ENCODE peak calls at places on chromosome 22, in four cellular contexts. One of them, this sample, is unnamed.

GRCh38 chr22:39300198-39300830 is 19.1 kb downstream of the RPL3 start:
- DNase-seq in K562: no peak
- DNase-seq in HL-60: peak
- DNase-seq in GM12878: no peak
- DNase-seq in this sample: no peak

GRCh38 chr22:23401111-23401909 is 178.8 kb downstream of the IGLL1 start:
- DNase-seq in K562: peak
- DNase-seq in HL-60: no peak
- DNase-seq in GM12878: no peak
- DNase-seq in this sample: no peak

GRCh38 chr22:35739642-35740041 is 22.0 kb downstream of the APOL5 start:
- DNase-seq in K562: no peak
- DNase-seq in HL-60: no peak
- DNase-seq in GM12878: no peak
- DNase-seq in this sample: no peak

GRCh38 chr22:48897638-48897954 is 930.1 kb downstream of the BRD1 start:
- DNase-seq in K562: no peak
- DNase-seq in HL-60: no peak
- DNase-seq in GM12878: no peak
- DNase-seq in this sample: no peak

GRCh38 chr22:23522642-23523251 is 57.3 kb downstream of the IGLL1 start:
- DNase-seq in K562: peak
- DNase-seq in HL-60: no peak
- DNase-seq in GM12878: no peak
- DNase-seq in this sample: no peak

GRCh38 chr22:20727118-20728015 is 46.5 kb upstream of the SERPIND1 start:
- DNase-seq in K562: no peak
- DNase-seq in HL-60: no peak
- DNase-seq in GM12878: no peak
- DNase-seq in this sample: no peak

GRCh38 chr22:27215826-27216320 is 558.5 kb downstream of the MIAT start:
- DNase-seq in K562: no peak
- DNase-seq in HL-60: no peak
- DNase-seq in GM12878: no peak
- DNase-seq in this sample: no peak

GRCh38 chr22:50548046-50548912 is 2.6 kb downstream of the KLHDC7B start:
- DNase-seq in K562: no peak
- DNase-seq in HL-60: no peak
- DNase-seq in GM12878: no peak
- DNase-seq in this sample: peak

GRCh38 chr22:23580586-23581251 is 629 bp upstream of the IGLL1 start:
- DNase-seq in K562: peak
- DNase-seq in HL-60: peak
- DNase-seq in GM12878: no peak
- DNase-seq in this sample: no peak

GRCh38 chr22:36862251-36863242 is 1.7 kb downstream of the NCF4 start:
- DNase-seq in K562: no peak
- DNase-seq in HL-60: peak
- DNase-seq in GM12878: peak
- DNase-seq in this sample: peak

GRCh38 chr22:19559324-19559811 is 35.2 kb upstream of the CLDN5 start:
- DNase-seq in K562: peak
- DNase-seq in HL-60: no peak
- DNase-seq in GM12878: no peak
- DNase-seq in this sample: no peak

GRCh38 chr22:31747441-31747840 is 2.5 kb downstream of the PRR14L start:
- DNase-seq in K562: no peak
- DNase-seq in HL-60: no peak
- DNase-seq in GM12878: no peak
- DNase-seq in this sample: no peak

GRCh38 chr22:36386351-36386899 is 1.3 kb downstream of the MYH9 start:
- DNase-seq in K562: peak
- DNase-seq in HL-60: peak
- DNase-seq in GM12878: peak
- DNase-seq in this sample: no peak

GRCh38 chr22:23478175-23478574 is 101.9 kb downstream of the IGLL1 start:
- DNase-seq in K562: peak
- DNase-seq in HL-60: no peak
- DNase-seq in GM12878: no peak
- DNase-seq in this sample: no peak

GRCh38 chr22:49649166-49649565 is 178.5 kb downstream of the BRD1 start:
- DNase-seq in K562: no peak
- DNase-seq in HL-60: no peak
- DNase-seq in GM12878: no peak
- DNase-seq in this sample: no peak

GRCh38 chr22:19902245-19902699 is 39.3 kb upstream of the COMT start:
- DNase-seq in K562: no peak
- DNase-seq in HL-60: no peak
- DNase-seq in GM12878: no peak
- DNase-seq in this sample: no peak

GRCh38 chr22:49091917-49092545 is 735.6 kb downstream of the BRD1 start:
- DNase-seq in K562: no peak
- DNase-seq in HL-60: no peak
- DNase-seq in GM12878: no peak
- DNase-seq in this sample: no peak

GRCh38 chr22:36029406-36029755 is 757 bp upstream of the RBFOX2 start:
- DNase-seq in K562: no peak
- DNase-seq in HL-60: no peak
- DNase-seq in GM12878: no peak
- DNase-seq in this sample: no peak

GRCh38 chr22:35804421-35804820 is 86.7 kb downstream of the APOL5 start:
- DNase-seq in K562: no peak
- DNase-seq in HL-60: no peak
- DNase-seq in GM12878: no peak
- DNase-seq in this sample: no peak

GRCh38 chr22:20427945-20428417 is 9.6 kb downstream of the SCARF2 start:
- DNase-seq in K562: no peak
- DNase-seq in HL-60: no peak
- DNase-seq in GM12878: no peak
- DNase-seq in this sample: no peak

GRCh38 chr22:19960491-19961200 is 19.0 kb upstream of the TXNRD2 start:
- DNase-seq in K562: no peak
- DNase-seq in HL-60: no peak
- DNase-seq in GM12878: no peak
- DNase-seq in this sample: no peak

GRCh38 chr22:44727148-44727547 is 25.1 kb downstream of the PRR5 start:
- DNase-seq in K562: no peak
- DNase-seq in HL-60: no peak
- DNase-seq in GM12878: no peak
- DNase-seq in this sample: no peak

DNA sequence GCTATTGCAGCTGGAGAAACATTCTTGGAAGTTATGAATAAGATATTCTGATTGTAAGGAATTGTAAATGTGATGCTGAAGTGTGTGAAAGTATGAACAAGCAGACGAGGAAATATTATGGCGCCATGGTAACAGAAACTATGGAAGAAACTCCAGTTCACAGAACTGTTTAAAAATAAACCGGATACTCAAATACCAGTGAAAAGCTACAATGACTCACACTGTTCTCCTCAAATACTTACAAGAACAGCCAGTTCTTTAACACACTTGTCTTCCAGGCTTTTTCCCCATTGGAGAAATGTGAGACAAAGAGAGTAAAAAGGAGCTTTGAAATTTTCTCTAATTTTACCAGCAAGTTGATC is 76.7 kb upstream of the ARFGAP3 start:
- DNase-seq in K562: no peak
- DNase-seq in HL-60: peak
- DNase-seq in GM12878: no peak
- DNase-seq in this sample: no peak
- TF ChIP-seq POLR2AphosphoS5 in K562: no peak
- TF ChIP-seq POLR2AphosphoS5 in HL-60: no peak
- TF ChIP-seq POLR2AphosphoS5 in GM12878: no peak
- TF ChIP-seq POLR2AphosphoS5 in this sample: no peak

DNA sequence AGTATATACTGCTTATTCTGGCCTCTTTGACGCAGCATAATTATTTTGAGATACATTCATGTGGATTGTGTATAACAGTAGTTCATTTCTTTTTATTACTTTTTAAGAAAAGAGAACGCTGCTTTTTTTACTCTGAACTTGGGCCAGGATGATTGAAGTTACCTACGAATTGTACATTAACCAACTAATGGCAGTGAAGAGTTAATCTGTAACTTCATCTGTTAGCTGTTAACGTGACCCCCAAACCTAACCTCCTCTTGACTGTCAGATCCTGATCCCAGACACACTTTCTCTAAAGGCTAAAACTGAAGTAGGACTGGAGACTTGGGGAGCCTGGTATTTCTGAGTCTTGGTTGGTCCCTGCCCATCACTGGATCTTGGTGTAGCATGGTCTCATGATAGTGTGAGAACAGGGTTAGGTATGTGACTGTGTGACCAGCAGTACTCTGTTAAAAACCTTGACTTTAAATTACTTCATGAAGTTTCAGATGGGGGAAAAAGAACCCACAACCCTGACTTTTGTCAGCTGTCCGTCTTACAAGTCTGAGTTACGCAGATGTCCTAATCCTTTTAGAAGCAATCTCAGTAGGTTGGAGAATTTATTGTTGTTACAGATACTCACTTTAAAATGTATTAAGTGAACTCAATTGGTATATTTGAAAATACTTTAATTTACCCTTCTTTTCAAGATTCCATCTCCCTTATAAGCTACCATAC is 39.4 kb downstream of the C22orf31 start:
- DNase-seq in K562: no peak
- DNase-seq in HL-60: no peak
- DNase-seq in GM12878: peak
- DNase-seq in this sample: no peak
- TF ChIP-seq SPI1 in K562: no peak
- TF ChIP-seq SPI1 in HL-60: no peak
- TF ChIP-seq SPI1 in GM12878: no peak
- TF ChIP-seq SPI1 in this sample: no peak

GRCh38 chr22:42270512-42271190 is at the start of gene TCF20:
- DNase-seq in K562: peak
- DNase-seq in HL-60: peak
- DNase-seq in GM12878: no peak
- DNase-seq in this sample: peak

GRCh38 chr22:42268852-42269406 is 1.5 kb downstream of the TCF20 start:
- DNase-seq in K562: peak
- DNase-seq in HL-60: no peak
- DNase-seq in GM12878: no peak
- DNase-seq in this sample: no peak

GRCh38 chr22:42270178-42270511 is 308 bp downstream of the TCF20 start:
- DNase-seq in K562: peak
- DNase-seq in HL-60: no peak
- DNase-seq in GM12878: no peak
- DNase-seq in this sample: no peak

GRCh38 chr22:42271191-42271813 is 849 bp upstream of the TCF20 start:
- DNase-seq in K562: no peak
- DNase-seq in HL-60: no peak
- DNase-seq in GM12878: no peak
- DNase-seq in this sample: no peak

GRCh38 chr22:42269407-42270177 is 861 bp downstream of the TCF20 start:
- DNase-seq in K562: peak
- DNase-seq in HL-60: peak
- DNase-seq in GM12878: no peak
- DNase-seq in this sample: peak
- TF ChIP-seq POLR2AphosphoS5 in K562: no peak
- TF ChIP-seq POLR2AphosphoS5 in HL-60: no peak
- TF ChIP-seq POLR2AphosphoS5 in GM12878: peak
- TF ChIP-seq POLR2AphosphoS5 in this sample: peak

GRCh38 chr22:47547881-47548630 is 785.6 kb downstream of the TBC1D22A start:
- DNase-seq in K562: no peak
- DNase-seq in HL-60: no peak
- DNase-seq in GM12878: no peak
- DNase-seq in this sample: no peak
- TF ChIP-seq SPI1 in K562: no peak
- TF ChIP-seq SPI1 in HL-60: no peak
- TF ChIP-seq SPI1 in GM12878: no peak
- TF ChIP-seq SPI1 in this sample: no peak

GRCh38 chr22:46094676-46095075 is 55.6 kb upstream of the PPARA start:
- DNase-seq in K562: no peak
- DNase-seq in HL-60: no peak
- DNase-seq in GM12878: no peak
- DNase-seq in this sample: no peak

GRCh38 chr22:46096051-46096450 is 54.3 kb upstream of the PPARA start:
- DNase-seq in K562: no peak
- DNase-seq in HL-60: no peak
- DNase-seq in GM12878: no peak
- DNase-seq in this sample: no peak

GRCh38 chr22:46098525-46099475 is 51.5 kb upstream of the PPARA start:
- DNase-seq in K562: no peak
- DNase-seq in HL-60: no peak
- DNase-seq in GM12878: no peak
- DNase-seq in this sample: no peak

GRCh38 chr22:46097268-46097900 is 52.9 kb upstream of the PPARA start:
- DNase-seq in K562: no peak
- DNase-seq in HL-60: no peak
- DNase-seq in GM12878: no peak
- DNase-seq in this sample: no peak

DNA sequence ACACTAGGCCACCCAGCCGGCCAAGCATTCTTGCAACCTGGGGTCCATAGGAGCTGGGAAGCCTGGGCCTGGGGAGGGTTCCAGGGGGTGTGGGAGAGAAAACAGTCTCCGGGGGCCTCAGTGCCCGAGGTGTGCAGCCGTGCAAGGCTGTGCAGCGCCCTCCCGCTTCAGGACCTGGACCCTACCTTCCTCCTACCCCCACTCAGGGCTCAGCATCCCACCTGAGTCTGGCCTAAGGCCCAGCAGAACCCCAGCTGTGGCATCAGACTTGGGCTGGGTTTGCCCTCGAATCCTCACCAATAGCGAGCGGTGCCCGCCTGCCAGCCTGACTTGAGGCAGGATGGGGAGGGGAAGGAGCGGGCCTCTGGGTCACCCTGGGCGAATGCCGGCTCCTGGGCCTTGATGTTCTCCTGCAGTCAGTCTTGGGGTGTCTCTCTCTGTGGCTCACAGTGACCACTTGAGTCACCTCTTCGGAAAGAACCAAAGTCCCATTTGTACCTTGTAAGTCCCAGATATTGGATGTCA is 53.6 kb upstream of the PPARA start:
- DNase-seq in K562: no peak
- DNase-seq in HL-60: no peak
- DNase-seq in GM12878: no peak
- DNase-seq in this sample: no peak
- TF ChIP-seq POLR2AphosphoS5 in K562: no peak
- TF ChIP-seq POLR2AphosphoS5 in HL-60: no peak
- TF ChIP-seq POLR2AphosphoS5 in GM12878: no peak
- TF ChIP-seq POLR2AphosphoS5 in this sample: no peak

This sample was measured in GM12891.